ENCODE peak calls at places on chromosome 2, in seven cellular contexts. D is SK-N-SH, E is transverse colon, U is psoas muscle, S is body of pancreas, R is left ventricle myocardium inferior, C is upper lobe of left lung. P is an unnamed sample. For H3K4me1, the result is how much of the 10 kb centered on the place peaks cover.

GRCh38 chr2:121285077-121285449 is at the start of gene TFCP2L1:
- DNase-seq in U (no peak), E (peak), D (no peak), C (peak), S (peak), R (no peak), P (peak)

GRCh38 chr2:28437918-28438317 is 45.3 kb downstream of the FOSL2 start:
- DNase-seq in E (no peak), U (no peak), S (no peak), R (no peak), D (no peak), C (no peak), P (no peak)

GRCh38 chr2:191533693-191534175 is 144.2 kb upstream of the NABP1 start:
- DNase-seq in U (no peak), C (no peak), S (no peak), R (no peak), D (no peak), E (no peak), P (no peak)

GRCh38 chr2:100935372-100935752 is 66.7 kb upstream of the RPL31 start:
- DNase-seq in S (no peak), D (no peak), R (no peak), U (no peak), C (no peak), E (no peak), P (no peak)

GRCh38 chr2:99821572-99822369 is 320.6 kb downstream of the AFF3 start:
- DNase-seq in S (no peak), U (no peak), C (no peak), D (no peak), R (no peak), E (no peak), P (no peak)

GRCh38 chr2:129191530-129191929 is 787.9 kb upstream of the RAB6C start:
- DNase-seq in S (no peak), D (no peak), C (no peak), R (no peak), U (no peak), E (no peak), P (no peak)

GRCh38 chr2:188573453-188573852 is 281.8 kb downstream of the GULP1 start:
- DNase-seq in E (no peak), R (no peak), U (no peak), D (no peak), C (no peak), S (no peak), P (no peak)

GRCh38 chr2:191566347-191566746 is 111.6 kb upstream of the NABP1 start:
- DNase-seq in R (peak), D (peak), E (peak), C (no peak), U (peak), S (peak), P (peak)

GRCh38 chr2:61853086-61853847 is 593 bp downstream of the FAM161A start:
- DNase-seq in E (peak), C (peak), S (peak), U (no peak), D (peak), R (no peak), P (peak)

GRCh38 chr2:120875431-120875830 is 139.8 kb downstream of the GLI2 start:
- DNase-seq in D (no peak), C (no peak), U (no peak), E (no peak), S (no peak), R (no peak), P (no peak)

GRCh38 chr2:19873014-19873413 is 28.8 kb downstream of the TTC32 start:
- DNase-seq in U (no peak), C (no peak), S (no peak), R (no peak), E (no peak), D (no peak), P (no peak)

GRCh38 chr2:159133795-159134194 is 152.7 kb downstream of the WDSUB1 start:
- DNase-seq in E (no peak), U (no peak), S (no peak), R (no peak), C (no peak), D (no peak), P (no peak)

GRCh38 chr2:186554450-186554849 is 35.4 kb upstream of the ITGAV start:
- DNase-seq in S (no peak), R (no peak), C (no peak), E (no peak), D (no peak), U (no peak), P (no peak)

GRCh38 chr2:207902822-207903221 is 122.5 kb downstream of the PLEKHM3 start:
- DNase-seq in U (no peak), S (peak), C (no peak), E (no peak), D (no peak), R (no peak), P (no peak)

GRCh38 chr2:85395912-85396475 is 14.2 kb downstream of the CAPG start:
- DNase-seq in E (no peak), U (no peak), D (no peak), C (no peak), S (no peak), R (no peak), P (peak)

GRCh38 chr2:231110551-231110950 is 14.3 kb downstream of the HTR2B start:
- DNase-seq in R (no peak), D (no peak), S (no peak), E (no peak), U (no peak), C (no peak), P (no peak)

GRCh38 chr2:84708442-84708841 is 172.4 kb downstream of the TRABD2A start:
- DNase-seq in S (no peak), U (no peak), C (no peak), R (no peak), D (no peak), E (no peak), P (no peak)

GRCh38 chr2:80058562-80058961 is 246.0 kb downstream of the LRRTM1 start:
- DNase-seq in R (no peak), D (no peak), E (no peak), U (no peak), S (no peak), C (no peak), P (no peak)

GRCh38 chr2:65277791-65278449 is 50.3 kb downstream of the ACTR2 start:
- DNase-seq in R (no peak), U (no peak), D (no peak), S (no peak), E (no peak), C (no peak), P (no peak)

GRCh38 chr2:133026536-133027177 is 356.7 kb upstream of the LYPD1 start:
- DNase-seq in E (no peak), S (no peak), U (no peak), R (no peak), C (no peak), D (no peak), P (no peak)

DNA sequence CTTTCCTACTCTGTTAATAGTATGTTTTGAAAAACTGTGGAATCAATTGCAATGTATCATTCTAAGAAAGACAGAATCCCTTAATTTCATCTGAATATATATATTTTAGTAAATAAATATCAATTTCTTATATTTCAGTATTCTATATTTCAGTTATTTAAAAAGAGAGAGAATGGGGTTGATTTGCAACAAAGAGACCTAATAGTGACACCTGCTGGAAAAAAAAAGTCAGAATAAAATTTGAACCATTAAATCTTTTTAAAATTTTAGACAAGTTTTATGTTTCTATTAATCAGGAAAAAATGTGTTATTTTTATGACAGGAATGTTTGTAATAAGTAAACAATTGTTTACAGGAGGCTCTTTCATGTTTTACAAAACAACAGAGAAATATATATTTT is 20.7 kb upstream of the CCNT2 start:
- DNase-seq in C (no peak), U (no peak), D (peak), R (no peak), E (no peak), S (no peak), P (no peak)
- H3K4me1 ChIP-seq in C (under half), U (under half), D (under half), R (under half), E (under half), S (under half), P (under half)

DNA sequence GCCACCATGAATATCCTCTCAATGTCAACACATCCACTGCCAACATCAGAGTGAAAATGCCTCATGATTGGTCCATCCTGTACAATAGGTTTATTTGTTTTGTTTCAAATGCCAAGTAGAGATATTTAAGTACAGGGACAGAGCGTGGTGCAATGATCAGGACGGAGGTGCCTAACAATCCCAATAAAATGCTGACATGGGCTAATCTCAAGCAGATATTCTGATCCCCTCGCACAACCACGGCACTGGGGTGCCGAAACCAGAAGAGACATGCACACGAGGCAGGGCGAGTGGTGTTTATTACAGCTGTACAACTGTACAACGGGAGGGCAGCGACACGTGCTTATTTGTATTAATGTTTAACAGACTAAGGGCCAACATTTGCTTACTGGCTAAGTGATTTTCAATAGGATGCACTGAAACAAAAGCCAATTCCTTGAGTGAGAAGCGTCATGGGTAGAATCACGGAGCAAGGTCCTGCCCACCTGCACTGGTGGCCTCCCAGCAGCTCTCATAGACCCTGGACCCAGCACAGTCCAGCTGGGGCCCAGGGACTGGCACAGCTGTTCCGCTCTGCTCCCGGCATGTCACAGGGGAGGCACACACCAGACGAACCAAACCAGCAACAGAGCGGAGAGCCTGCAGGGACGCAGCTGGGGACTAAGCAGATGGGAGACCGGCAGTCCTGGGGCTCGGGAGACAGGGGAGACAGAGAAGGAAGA is 101.4 kb downstream of the HDAC4 start:
- DNase-seq in D (no peak), R (peak), E (peak), C (no peak), S (peak), U (no peak), P (no peak)
- H3K27ac ChIP-seq in D (peak), R (peak), E (peak), C (no peak), S (peak), U (peak), P (no peak)

GRCh38 chr2:222907790-222908431 is 47.1 kb downstream of the ACSL3 start:
- DNase-seq in S (no peak), E (no peak), U (no peak), C (no peak), R (no peak), D (no peak), P (no peak)
- H3K4me1 ChIP-seq in S (under half), E (under half), U (under half), C (under half), R (half or more), D (under half), P (under half)

GRCh38 chr2:199902486-199903110 is 8.5 kb upstream of the C2orf69 start:
- DNase-seq in U (no peak), D (no peak), C (no peak), R (no peak), S (no peak), E (no peak), P (no peak)
- H3K27ac ChIP-seq in U (no peak), D (no peak), C (no peak), R (no peak), S (no peak), E (no peak), P (no peak)

GRCh38 chr2:113283704-113284284 is 5.1 kb upstream of the PAX8 start:
- DNase-seq in C (no peak), U (peak), D (no peak), S (peak), R (peak), E (peak), P (peak)
- H3K4me1 ChIP-seq in C (under half), U (under half), D (under half), S (half or more), R (under half), E (under half), P (under half)

GRCh38 chr2:130892793-130893785 is 56.4 kb downstream of the ARHGEF4 start:
- DNase-seq in S (no peak), D (no peak), E (no peak), U (no peak), R (no peak), C (no peak), P (no peak)
- H3K27ac ChIP-seq in S (no peak), D (no peak), E (no peak), U (no peak), R (no peak), C (no peak), P (no peak)

DNA sequence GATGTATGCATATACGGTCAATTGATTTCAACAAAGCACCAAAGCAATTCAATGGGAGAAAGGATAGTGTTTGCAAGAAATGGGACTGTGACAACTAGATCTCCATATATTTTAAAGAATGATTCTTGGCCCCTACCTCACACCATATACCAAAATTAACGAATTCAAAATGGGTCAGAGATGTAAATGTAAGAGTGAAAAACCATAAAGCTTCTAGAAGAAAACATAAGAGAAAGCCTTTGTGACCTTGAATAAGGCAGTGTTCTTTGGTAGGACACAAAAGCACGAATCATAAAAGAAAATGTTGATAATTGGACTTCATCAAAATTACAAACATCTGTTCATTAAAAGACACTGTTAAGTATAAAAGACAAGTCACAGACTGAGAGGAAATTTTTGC is 5.0 kb upstream of the PROC start:
- DNase-seq in D (no peak), S (no peak), E (no peak), R (no peak), C (no peak), U (no peak), P (no peak)
- H3K4me1 ChIP-seq in D (under half), S (under half), E (under half), R (half or more), C (half or more), U (under half), P (under half)

DNA sequence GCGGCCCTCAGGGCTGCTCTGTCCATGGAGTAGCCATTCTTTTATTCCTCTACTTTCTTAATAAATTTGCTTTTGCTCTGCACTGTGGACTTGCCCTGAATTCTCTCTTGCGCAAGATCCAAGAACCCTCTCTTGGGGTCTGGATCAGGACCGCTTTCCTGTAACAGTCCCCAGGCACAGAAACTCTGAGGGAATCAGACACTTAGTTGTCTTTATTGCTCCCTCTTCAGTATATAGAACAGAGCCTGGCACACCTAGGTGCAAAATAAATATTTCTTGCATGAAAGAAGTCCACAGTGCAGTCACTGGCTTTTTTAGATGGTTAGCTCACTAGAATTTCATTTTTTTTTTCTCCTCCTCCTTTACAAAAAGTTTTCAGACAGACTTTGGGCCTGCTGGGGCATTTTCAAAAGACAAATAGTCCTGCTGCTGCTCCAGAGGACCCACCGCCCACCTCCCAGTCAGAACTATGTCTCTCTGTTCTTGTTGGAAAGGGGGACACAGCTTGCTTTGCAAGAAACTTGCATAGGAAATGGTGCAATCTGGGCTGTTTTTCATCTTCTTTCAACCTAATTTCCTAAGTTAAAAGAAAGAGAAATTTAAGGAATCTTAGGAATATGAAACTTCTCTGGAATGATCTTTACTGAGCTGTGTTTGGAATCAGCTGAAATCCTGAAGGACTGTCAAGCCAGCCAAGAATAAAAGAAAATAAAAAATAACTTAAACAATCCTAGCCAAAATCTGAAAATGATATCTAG is 31.7 kb upstream of the MAP4K3 start:
- DNase-seq in E (no peak), R (no peak), U (peak), C (no peak), D (no peak), S (peak), P (no peak)
- H3K27ac ChIP-seq in E (peak), R (peak), U (peak), C (peak), D (peak), S (peak), P (peak)